ENCODE peak calls at places on chromosomes 12 and 14, in six cellular contexts. N, Z, V, A, B and M are unnamed samples.

GRCh38 chr14:85333313-85333712 is 196.6 kb upstream of the FLRT2 start:
- DNase-seq in N (no peak), Z (peak), V (no peak), A (no peak), B (no peak), M (no peak)

GRCh38 chr14:61280526-61281185 is 482 bp downstream of the TMEM30B start:
- DNase-seq in N (peak), Z (peak), V (peak), A (peak), B (peak), M (no peak)

GRCh38 chr14:89936654-89937185 is 17.8 kb downstream of the EFCAB11 start:
- DNase-seq in N (no peak), Z (no peak), V (no peak), A (no peak), B (no peak), M (no peak)

GRCh38 chr12:127809236-127809635 is 457.7 kb upstream of the TMEM132C start:
- DNase-seq in N (peak), Z (peak), V (no peak), A (no peak), B (no peak), M (no peak)

GRCh38 chr12:106629797-106630669 is 47.2 kb downstream of the RFX4 start:
- DNase-seq in N (no peak), Z (no peak), V (no peak), A (no peak), B (no peak), M (no peak)

GRCh38 chr12:112855375-112855774 is 51.4 kb upstream of the OAS1 start:
- DNase-seq in N (peak), Z (no peak), V (no peak), A (no peak), B (no peak), M (no peak)

GRCh38 chr12:10901427-10901826 is 7.9 kb downstream of the TAS2R13 start:
- DNase-seq in N (no peak), Z (no peak), V (no peak), A (no peak), B (no peak), M (no peak)

GRCh38 chr12:538731-539539 is 79.2 kb downstream of the B4GALNT3 start:
- DNase-seq in N (peak), Z (peak), V (no peak), A (peak), B (no peak), M (no peak)

GRCh38 chr14:39467889-39468524 is 35.8 kb upstream of the FBXO33 start:
- DNase-seq in N (peak), Z (peak), V (no peak), A (no peak), B (peak), M (no peak)

GRCh38 chr12:96901175-96901574 is 5.9 kb upstream of the NEDD1 start:
- DNase-seq in N (no peak), Z (no peak), V (no peak), A (no peak), B (no peak), M (no peak)

GRCh38 chr14:104603623-104604401 is 760 bp downstream of the TMEM179 start:
- DNase-seq in N (no peak), Z (no peak), V (no peak), A (peak), B (no peak), M (no peak)

GRCh38 chr12:29599397-29599796 is 101.9 kb upstream of the OVCH1 start:
- DNase-seq in N (no peak), Z (peak), V (no peak), A (no peak), B (no peak), M (no peak)

GRCh38 chr12:9795945-9796344 is 31.3 kb upstream of the KLRF1 start:
- DNase-seq in N (no peak), Z (no peak), V (no peak), A (no peak), B (no peak), M (no peak)

GRCh38 chr12:131724534-131724933 is 13.6 kb downstream of the SFSWAP start:
- DNase-seq in N (no peak), Z (no peak), V (no peak), A (no peak), B (no peak), M (no peak)

GRCh38 chr12:116123511-116124258 is 153.8 kb downstream of the MED13L start:
- DNase-seq in N (no peak), Z (peak), V (peak), A (no peak), B (peak), M (peak)

GRCh38 chr14:71662291-71662790 is 269.9 kb upstream of the RGS6 start:
- DNase-seq in N (no peak), Z (no peak), V (no peak), A (no peak), B (no peak), M (no peak)

GRCh38 chr12:106757623-106758348 is 16.7 kb upstream of the RIC8B start:
- DNase-seq in N (no peak), Z (no peak), V (no peak), A (no peak), B (no peak), M (no peak)

GRCh38 chr14:23942587-23942986 is 11.0 kb upstream of the DHRS4 start:
- DNase-seq in N (no peak), Z (no peak), V (no peak), A (no peak), B (no peak), M (no peak)

GRCh38 chr12:102441077-102441596 is 39.2 kb downstream of the IGF1 start:
- DNase-seq in N (no peak), Z (no peak), V (no peak), A (no peak), B (no peak), M (no peak)

GRCh38 chr14:96762650-96763049 is 34.5 kb upstream of the VRK1 start:
- DNase-seq in N (peak), Z (peak), V (peak), A (no peak), B (no peak), M (peak)

GRCh38 chr12:104516821-104517220 is 60.1 kb downstream of the CHST11 start:
- DNase-seq in N (no peak), Z (no peak), V (no peak), A (no peak), B (no peak), M (no peak)

GRCh38 chr14:68899033-68899603 is 80.0 kb downstream of the ACTN1 start:
- DNase-seq in N (no peak), Z (no peak), V (no peak), A (no peak), B (peak), M (no peak)

GRCh38 chr12:24902521-24903304 is 46.2 kb downstream of the BCAT1 start:
- DNase-seq in N (no peak), Z (peak), V (peak), A (no peak), B (peak), M (no peak)

GRCh38 chr12:90757957-90758356 is 197.0 kb downstream of the CCER1 start:
- DNase-seq in N (no peak), Z (no peak), V (no peak), A (no peak), B (no peak), M (no peak)

GRCh38 chr12:106254724-106255123 is 6.9 kb upstream of the CKAP4 start:
- DNase-seq in N (no peak), Z (peak), V (no peak), A (no peak), B (no peak), M (no peak)

GRCh38 chr12:45216983-45217485 is 1.1 kb downstream of the ANO6 start:
- DNase-seq in N (peak), Z (peak), V (no peak), A (no peak), B (no peak), M (no peak)

GRCh38 chr12:108879615-108880254 is at the start of gene DAO:
- DNase-seq in N (no peak), Z (no peak), V (no peak), A (no peak), B (no peak), M (no peak)

GRCh38 chr12:13250416-13250815 is 53.9 kb downstream of the EMP1 start:
- DNase-seq in N (no peak), Z (peak), V (no peak), A (no peak), B (no peak), M (no peak)

GRCh38 chr12:80107221-80107620 is 7.9 kb downstream of the OTOGL start:
- DNase-seq in N (no peak), Z (peak), V (no peak), A (no peak), B (no peak), M (no peak)

GRCh38 chr14:36784541-36784940 is 122.9 kb downstream of the PAX9 start:
- DNase-seq in N (no peak), Z (no peak), V (no peak), A (no peak), B (no peak), M (no peak)